ENCODE peak calls at places on chromosomes 16 and 17, in four cellular contexts. F is GM12878, S is HepG2, O is H1. C is an unnamed sample.

GRCh38 chr16:88062341-88062861 is 111.2 kb downstream of the BANP start:
- DNase-seq in F (no peak), S (no peak), O (no peak), C (no peak)

GRCh38 chr17:46922487-46922803 is 515 bp upstream of the GOSR2 start:
- DNase-seq in F (no peak), S (no peak), O (no peak), C (no peak)

GRCh38 chr16:14321542-14321941 is 250.4 kb downstream of the MRTFB start:
- DNase-seq in F (no peak), S (no peak), O (no peak), C (no peak)

GRCh38 chr17:77723909-77724875 is 234.3 kb upstream of the TNRC6C start:
- DNase-seq in F (peak; percentile 8), S (no peak), O (no peak), C (no peak)

GRCh38 chr17:73747221-73748002 is 103.2 kb upstream of the SDK2 start:
- DNase-seq in F (no peak), S (no peak), O (no peak), C (no peak)

GRCh38 chr17:50110591-50111349 is 15.6 kb downstream of the PDK2 start:
- DNase-seq in F (no peak), S (no peak), O (no peak), C (no peak)

GRCh38 chr16:78837706-78838105 is 738.3 kb downstream of the WWOX start:
- DNase-seq in F (no peak), S (no peak), O (no peak), C (no peak)

GRCh38 chr16:24626251-24626650 is 86.9 kb downstream of the RBBP6 start:
- DNase-seq in F (no peak), S (no peak), O (no peak), C (peak; percentile 35)

GRCh38 chr17:27407916-27408846 is 48.1 kb upstream of the KSR1 start:
- DNase-seq in F (no peak), S (peak; percentile 9), O (no peak), C (peak; percentile 38)

DNA sequence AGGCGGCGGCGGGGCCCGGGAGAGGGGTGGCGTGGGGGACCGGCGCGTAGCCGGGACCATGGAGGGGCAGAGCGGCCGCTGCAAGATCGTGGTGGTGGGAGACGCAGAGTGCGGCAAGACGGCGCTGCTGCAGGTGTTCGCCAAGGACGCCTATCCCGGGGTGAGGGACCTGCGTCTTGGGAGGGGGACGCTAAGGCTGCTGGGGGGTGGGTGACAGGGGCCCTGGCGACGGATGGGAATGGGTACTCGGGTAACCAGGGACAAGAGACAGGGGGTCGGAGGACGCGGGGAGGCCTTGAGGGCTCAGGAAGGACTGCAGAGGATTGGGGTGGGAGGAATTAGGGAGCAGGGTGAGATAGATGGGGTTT is 243 bp downstream of the RND2 start:
- DNase-seq in F (no peak), S (no peak), O (no peak), C (no peak)
- TF ChIP-seq EZH2 in F (no peak), S (no peak), O (no peak), C (no peak)

GRCh38 chr17:79936661-79937434 is 97.6 kb upstream of the CBX4 start:
- DNase-seq in F (no peak), S (no peak), O (no peak), C (no peak)

GRCh38 chr17:79939755-79940154 is 95.9 kb downstream of the TBC1D16 start:
- DNase-seq in F (no peak), S (no peak), O (no peak), C (no peak)

GRCh38 chr17:79938696-79939435 is 96.8 kb downstream of the TBC1D16 start:
- DNase-seq in F (no peak), S (peak; percentile 79), O (no peak), C (no peak)

GRCh38 chr17:79937435-79937870 is 98.2 kb upstream of the CBX4 start:
- DNase-seq in F (no peak), S (no peak), O (no peak), C (no peak)

GRCh38 chr17:79937981-79938695 is 97.5 kb downstream of the TBC1D16 start:
- DNase-seq in F (no peak), S (no peak), O (no peak), C (no peak)
- H3K9ac ChIP-seq in F (no peak overlapping the region), S (no peak overlapping the region), O (no peak overlapping the region), C (no peak overlapping the region)

DNA sequence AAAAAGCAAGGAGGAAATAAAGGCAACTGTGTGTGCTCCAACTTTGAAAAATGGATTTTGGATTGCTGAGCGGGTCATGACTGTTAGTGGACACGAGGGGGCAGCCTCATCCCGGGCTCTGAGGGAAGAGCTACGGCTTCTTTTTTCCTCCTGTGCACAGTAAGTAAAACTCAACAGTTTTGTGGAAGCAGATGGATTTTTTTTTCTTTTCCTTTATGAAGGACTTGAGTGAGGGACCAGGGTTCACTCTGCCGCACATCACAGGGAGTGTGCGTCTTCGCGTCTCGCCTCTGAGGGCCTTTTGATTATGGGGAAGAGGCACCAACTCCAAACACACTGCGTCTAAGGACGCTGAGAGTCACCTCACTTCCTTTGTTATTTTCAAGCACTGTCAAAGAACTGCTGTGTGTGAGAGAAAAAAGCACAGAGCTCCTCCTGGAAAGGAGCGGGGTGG is 80.3 kb upstream of the GOT2 start:
- DNase-seq in F (no peak), S (peak; percentile 16), O (peak; percentile 13), C (peak; percentile 44)
- TF ChIP-seq EZH2 in F (no peak), S (no peak), O (no peak), C (no peak)

DNA sequence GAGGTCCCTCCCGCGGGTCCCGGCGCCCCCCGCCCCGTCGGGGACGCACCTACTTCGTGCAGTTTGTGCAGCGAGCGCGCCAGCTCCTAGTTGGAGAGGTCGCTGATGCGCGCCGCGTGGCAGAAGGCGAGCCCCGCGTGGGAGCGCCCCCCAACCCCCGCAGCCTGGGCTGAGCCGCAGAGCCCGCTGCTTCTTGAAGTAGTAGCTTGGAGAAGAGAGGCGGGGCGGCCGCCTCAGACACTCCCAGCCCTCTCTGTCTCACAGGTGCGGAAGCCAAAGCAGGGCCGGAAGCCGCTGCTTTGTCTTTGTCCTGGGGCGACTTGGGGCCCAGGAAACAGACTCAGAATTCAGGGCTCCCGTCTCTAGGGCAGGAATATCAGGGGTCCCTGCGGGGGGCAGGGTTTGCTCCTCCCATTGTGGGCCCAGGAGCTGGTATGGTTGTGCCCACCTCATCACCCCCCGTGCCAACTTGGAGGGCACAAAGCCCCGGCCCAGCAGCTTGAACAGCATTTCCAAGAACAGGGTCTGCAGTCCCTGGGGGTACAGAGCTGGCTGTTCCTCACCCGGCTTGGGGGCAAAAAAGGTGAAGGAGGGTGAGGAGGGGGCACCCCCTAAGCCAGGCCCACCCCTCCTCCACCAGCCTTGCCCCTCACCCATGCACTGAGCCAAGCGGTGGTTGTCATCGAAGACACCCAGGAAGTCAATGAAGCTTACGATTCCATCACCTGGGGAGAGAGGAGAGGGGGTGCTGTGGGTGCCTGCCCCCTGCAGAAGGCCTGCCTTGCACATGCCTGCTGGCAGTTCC is 13.6 kb downstream of the SPATA32 start:
- DNase-seq in F (no peak), S (no peak), O (no peak), C (peak; percentile 83)
- H3K9ac ChIP-seq in F (peak overlapping the region; percentile 99), S (peak overlapping the region; percentile 59), O (peak overlapping the region; percentile 68), C (peak overlapping the region; percentile 89)

GRCh38 chr16:1102921-1103648 is 7.0 kb upstream of the C1QTNF8 start:
- DNase-seq in F (no peak), S (no peak), O (no peak), C (peak; percentile 47)
- TF ChIP-seq EZH2 in F (no peak), S (no peak), O (no peak), C (no peak)

GRCh38 chr16:22624038-22624656 is 113.5 kb downstream of the NPIPB5 start:
- DNase-seq in F (no peak), S (no peak), O (no peak), C (no peak)

GRCh38 chr16:22624759-22625533 is 114.3 kb downstream of the NPIPB5 start:
- DNase-seq in F (no peak), S (no peak), O (no peak), C (no peak)

GRCh38 chr16:22621571-22622148 is 111.0 kb downstream of the NPIPB5 start:
- DNase-seq in F (no peak), S (no peak), O (no peak), C (no peak)

GRCh38 chr16:22622703-22623102 is 112.0 kb downstream of the NPIPB5 start:
- DNase-seq in F (no peak), S (no peak), O (no peak), C (no peak)

GRCh38 chr16:22623351-22623781 is 112.7 kb downstream of the NPIPB5 start:
- DNase-seq in F (no peak), S (no peak), O (no peak), C (no peak)
- H3K9ac ChIP-seq in F (no peak overlapping the region), S (no peak overlapping the region), O (no peak overlapping the region), C (no peak overlapping the region)

GRCh38 chr17:38603786-38604478 is 1.8 kb downstream of the SRCIN1 start:
- DNase-seq in F (no peak), S (no peak), O (no peak), C (no peak)
- TF ChIP-seq EZH2 in F (no peak), S (no peak), O (no peak), C (no peak)